ENCODE peak calls at places on chromosomes 11 and 22, in five cellular contexts. One of them, this sample, is unnamed.

GRCh38 chr22:42316988-42317387 is 46.5 kb upstream of the TCF20 start:
- DNase-seq in activated CD4-positive, alpha-beta T cell treated with anti-CD3 and anti-CD28 coated beads, Interleukin-2, amount 50 U/mL, for 48 hours: peak; percentile 57
- DNase-seq in left ventricle myocardium superior: peak; percentile 51
- DNase-seq in stromal cell of bone marrow: peak; percentile 9
- DNase-seq in lung: peak; percentile 41
- DNase-seq in this sample: no peak

GRCh38 chr11:56103210-56103737 is at the start of gene OR8H2:
- DNase-seq in activated CD4-positive, alpha-beta T cell treated with anti-CD3 and anti-CD28 coated beads, Interleukin-2, amount 50 U/mL, for 48 hours: no peak
- DNase-seq in left ventricle myocardium superior: no peak
- DNase-seq in stromal cell of bone marrow: no peak
- DNase-seq in lung: no peak
- DNase-seq in this sample: no peak

GRCh38 chr22:30858976-30859713 is 109.4 kb downstream of the MORC2 start:
- DNase-seq in activated CD4-positive, alpha-beta T cell treated with anti-CD3 and anti-CD28 coated beads, Interleukin-2, amount 50 U/mL, for 48 hours: no peak
- DNase-seq in left ventricle myocardium superior: no peak
- DNase-seq in stromal cell of bone marrow: no peak
- DNase-seq in lung: peak; percentile 16
- DNase-seq in this sample: no peak

GRCh38 chr11:108324587-108324986 is 101.7 kb downstream of the ATM start:
- DNase-seq in activated CD4-positive, alpha-beta T cell treated with anti-CD3 and anti-CD28 coated beads, Interleukin-2, amount 50 U/mL, for 48 hours: no peak
- DNase-seq in left ventricle myocardium superior: no peak
- DNase-seq in stromal cell of bone marrow: peak; percentile 56
- DNase-seq in lung: no peak
- DNase-seq in this sample: peak; percentile 79

GRCh38 chr11:118198370-118198769 is 21.9 kb upstream of the SCN2B start:
- DNase-seq in activated CD4-positive, alpha-beta T cell treated with anti-CD3 and anti-CD28 coated beads, Interleukin-2, amount 50 U/mL, for 48 hours: peak; percentile 89
- DNase-seq in left ventricle myocardium superior: peak; percentile 89
- DNase-seq in stromal cell of bone marrow: peak; percentile 22
- DNase-seq in lung: peak; percentile 73
- DNase-seq in this sample: peak; percentile 84

GRCh38 chr11:116342148-116342547 is 430.6 kb downstream of the BUD13 start:
- DNase-seq in activated CD4-positive, alpha-beta T cell treated with anti-CD3 and anti-CD28 coated beads, Interleukin-2, amount 50 U/mL, for 48 hours: no peak
- DNase-seq in left ventricle myocardium superior: no peak
- DNase-seq in stromal cell of bone marrow: no peak
- DNase-seq in lung: no peak
- DNase-seq in this sample: no peak

GRCh38 chr22:29128891-29129643 is 56.2 kb downstream of the KREMEN1 start:
- DNase-seq in activated CD4-positive, alpha-beta T cell treated with anti-CD3 and anti-CD28 coated beads, Interleukin-2, amount 50 U/mL, for 48 hours: no peak
- DNase-seq in left ventricle myocardium superior: no peak
- DNase-seq in stromal cell of bone marrow: peak; percentile 66
- DNase-seq in lung: no peak
- DNase-seq in this sample: no peak

GRCh38 chr11:22244986-22245592 is 52.2 kb downstream of the ANO5 start:
- DNase-seq in activated CD4-positive, alpha-beta T cell treated with anti-CD3 and anti-CD28 coated beads, Interleukin-2, amount 50 U/mL, for 48 hours: peak; percentile 4
- DNase-seq in left ventricle myocardium superior: peak; percentile 40
- DNase-seq in stromal cell of bone marrow: peak; percentile 13
- DNase-seq in lung: peak; percentile 29
- DNase-seq in this sample: peak; percentile 75

GRCh38 chr11:46112961-46113617 is 8.2 kb downstream of the PHF21A start:
- DNase-seq in activated CD4-positive, alpha-beta T cell treated with anti-CD3 and anti-CD28 coated beads, Interleukin-2, amount 50 U/mL, for 48 hours: no peak
- DNase-seq in left ventricle myocardium superior: no peak
- DNase-seq in stromal cell of bone marrow: peak; percentile 39
- DNase-seq in lung: no peak
- DNase-seq in this sample: peak; percentile 52

GRCh38 chr11:33987975-33988580 is 63.5 kb upstream of the CAPRIN1 start:
- DNase-seq in activated CD4-positive, alpha-beta T cell treated with anti-CD3 and anti-CD28 coated beads, Interleukin-2, amount 50 U/mL, for 48 hours: peak; percentile 65
- DNase-seq in left ventricle myocardium superior: peak; percentile 60
- DNase-seq in stromal cell of bone marrow: peak; percentile 62
- DNase-seq in lung: peak; percentile 80
- DNase-seq in this sample: peak; percentile 93

GRCh38 chr11:107756553-107756952 is 44.7 kb upstream of the SLN start:
- DNase-seq in activated CD4-positive, alpha-beta T cell treated with anti-CD3 and anti-CD28 coated beads, Interleukin-2, amount 50 U/mL, for 48 hours: no peak
- DNase-seq in left ventricle myocardium superior: no peak
- DNase-seq in stromal cell of bone marrow: no peak
- DNase-seq in lung: no peak
- DNase-seq in this sample: no peak

GRCh38 chr11:12534549-12534948 is 139.7 kb upstream of the TEAD1 start:
- DNase-seq in activated CD4-positive, alpha-beta T cell treated with anti-CD3 and anti-CD28 coated beads, Interleukin-2, amount 50 U/mL, for 48 hours: no peak
- DNase-seq in left ventricle myocardium superior: no peak
- DNase-seq in stromal cell of bone marrow: no peak
- DNase-seq in lung: no peak
- DNase-seq in this sample: no peak

GRCh38 chr22:44573451-44573850 is 75.4 kb upstream of the RTL6 start:
- DNase-seq in activated CD4-positive, alpha-beta T cell treated with anti-CD3 and anti-CD28 coated beads, Interleukin-2, amount 50 U/mL, for 48 hours: no peak
- DNase-seq in left ventricle myocardium superior: no peak
- DNase-seq in stromal cell of bone marrow: no peak
- DNase-seq in lung: no peak
- DNase-seq in this sample: no peak

GRCh38 chr11:125402436-125402835 is 93.6 kb downstream of the FEZ1 start:
- DNase-seq in activated CD4-positive, alpha-beta T cell treated with anti-CD3 and anti-CD28 coated beads, Interleukin-2, amount 50 U/mL, for 48 hours: no peak
- DNase-seq in left ventricle myocardium superior: no peak
- DNase-seq in stromal cell of bone marrow: peak; percentile 44
- DNase-seq in lung: no peak
- DNase-seq in this sample: peak; percentile 39

GRCh38 chr22:19867617-19868016 is 12.9 kb upstream of the GNB1L start:
- DNase-seq in activated CD4-positive, alpha-beta T cell treated with anti-CD3 and anti-CD28 coated beads, Interleukin-2, amount 50 U/mL, for 48 hours: no peak
- DNase-seq in left ventricle myocardium superior: no peak
- DNase-seq in stromal cell of bone marrow: no peak
- DNase-seq in lung: no peak
- DNase-seq in this sample: no peak

GRCh38 chr11:11512929-11513328 is 108.9 kb downstream of the GALNT18 start:
- DNase-seq in activated CD4-positive, alpha-beta T cell treated with anti-CD3 and anti-CD28 coated beads, Interleukin-2, amount 50 U/mL, for 48 hours: no peak
- DNase-seq in left ventricle myocardium superior: no peak
- DNase-seq in stromal cell of bone marrow: no peak
- DNase-seq in lung: no peak
- DNase-seq in this sample: no peak

GRCh38 chr11:30424851-30425250 is 101.9 kb downstream of the ARL14EP start:
- DNase-seq in activated CD4-positive, alpha-beta T cell treated with anti-CD3 and anti-CD28 coated beads, Interleukin-2, amount 50 U/mL, for 48 hours: no peak
- DNase-seq in left ventricle myocardium superior: no peak
- DNase-seq in stromal cell of bone marrow: no peak
- DNase-seq in lung: no peak
- DNase-seq in this sample: no peak

GRCh38 chr11:102850973-102851745 is 7.8 kb upstream of the MMP3 start:
- DNase-seq in activated CD4-positive, alpha-beta T cell treated with anti-CD3 and anti-CD28 coated beads, Interleukin-2, amount 50 U/mL, for 48 hours: no peak
- DNase-seq in left ventricle myocardium superior: no peak
- DNase-seq in stromal cell of bone marrow: peak; percentile 93
- DNase-seq in lung: no peak
- DNase-seq in this sample: peak; percentile 52

GRCh38 chr11:126124284-126124683 is 61.6 kb upstream of the CDON start:
- DNase-seq in activated CD4-positive, alpha-beta T cell treated with anti-CD3 and anti-CD28 coated beads, Interleukin-2, amount 50 U/mL, for 48 hours: no peak
- DNase-seq in left ventricle myocardium superior: no peak
- DNase-seq in stromal cell of bone marrow: no peak
- DNase-seq in lung: no peak
- DNase-seq in this sample: no peak

GRCh38 chr11:62457474-62457873 is 38.6 kb downstream of the SCGB1A1 start:
- DNase-seq in activated CD4-positive, alpha-beta T cell treated with anti-CD3 and anti-CD28 coated beads, Interleukin-2, amount 50 U/mL, for 48 hours: no peak
- DNase-seq in left ventricle myocardium superior: no peak
- DNase-seq in stromal cell of bone marrow: no peak
- DNase-seq in lung: no peak
- DNase-seq in this sample: no peak

GRCh38 chr11:128734439-128735224 is 40.8 kb downstream of the FLI1 start:
- DNase-seq in activated CD4-positive, alpha-beta T cell treated with anti-CD3 and anti-CD28 coated beads, Interleukin-2, amount 50 U/mL, for 48 hours: no peak
- DNase-seq in left ventricle myocardium superior: peak; percentile 60
- DNase-seq in stromal cell of bone marrow: no peak
- DNase-seq in lung: no peak
- DNase-seq in this sample: no peak

GRCh38 chr11:131370090-131370751 is at the start of gene NTM:
- DNase-seq in activated CD4-positive, alpha-beta T cell treated with anti-CD3 and anti-CD28 coated beads, Interleukin-2, amount 50 U/mL, for 48 hours: no peak
- DNase-seq in left ventricle myocardium superior: peak; percentile 62
- DNase-seq in stromal cell of bone marrow: peak; percentile 33
- DNase-seq in lung: peak; percentile 53
- DNase-seq in this sample: peak; percentile 40